ENCODE peak calls at places on chromosomes 11 and 22, in nine cellular contexts. M is body of pancreas; U is left ventricle myocardium inferior; C is stimulated activated CD4-positive, alpha-beta T cell treated with anti-CD3 and anti-CD28 coated beads, Interleukin-2, amount 100 ng/mL, for 24 hours; X is left cardiac atrium; P is mucosa of gallbladder; I is activated CD4-positive, alpha-beta T cell treated with anti-CD3 and anti-CD28 coated beads, Interleukin-2, amount 50 U/mL, for 48 hours; W is activated T-cell treated with anti-CD3 and anti-CD28 coated beads for 1 hour; Y is naive thymus-derived CD8-positive, alpha-beta T cell. V is an unnamed sample.
A peak's percentile ranks its signal among the peaks of the same experiment; 100 is the strongest.

GRCh38 chr22:49500942-49501395 is 326.7 kb downstream of the BRD1 start:
- DNase-seq in P (no peak), I (no peak), Y (no peak), X (no peak), W (no peak), U (no peak), M (no peak), C (no peak), V (no peak)

GRCh38 chr22:36443198-36443770 is 38.2 kb downstream of the TXN2 start:
- DNase-seq in W (no peak), I (no peak), X (no peak), M (no peak), Y (no peak), C (no peak), U (no peak), P (no peak), V (no peak)

GRCh38 chr11:131370901-131371790 is 731 bp downstream of the NTM start:
- DNase-seq in P (no peak), M (no peak), W (no peak), X (no peak), I (no peak), U (no peak), Y (no peak), C (no peak), V (no peak)

GRCh38 chr11:30729187-30729713 is 143.1 kb upstream of the MPPED2 start:
- DNase-seq in P (no peak), X (no peak), W (no peak), C (no peak), I (no peak), U (no peak), Y (no peak), M (no peak), V (no peak)

GRCh38 chr22:19722175-19722914 is 994 bp upstream of the GP1BB start:
- DNase-seq in P (no peak), C (no peak), X (peak; percentile 30), W (no peak), U (no peak), I (no peak), M (no peak), Y (no peak), V (no peak)

GRCh38 chr11:48107188-48107704 is 109.4 kb upstream of the OR4B1 start:
- DNase-seq in P (no peak), U (no peak), W (no peak), M (no peak), X (no peak), C (peak; percentile 58), Y (peak; percentile 42), I (peak; percentile 78), V (no peak)

GRCh38 chr11:35372565-35373283 is 46.6 kb downstream of the SLC1A2 start:
- DNase-seq in P (no peak), I (no peak), M (no peak), U (no peak), C (no peak), X (no peak), Y (no peak), W (no peak), V (no peak)

GRCh38 chr11:61163714-61164609 is 2.7 kb upstream of the VPS37C start:
- DNase-seq in X (no peak), W (no peak), M (no peak), P (no peak), U (no peak), Y (no peak), C (no peak), I (no peak), V (no peak)

GRCh38 chr11:65859812-65860277 is 388 bp upstream of the MUS81 start:
- DNase-seq in C (peak; percentile 60), I (peak; percentile 64), Y (no peak), U (peak; percentile 24), W (peak; percentile 30), P (no peak), X (no peak), M (no peak), V (no peak)

GRCh38 chr22:49723478-49724029 is 104.1 kb downstream of the BRD1 start:
- DNase-seq in U (no peak), W (no peak), X (no peak), M (no peak), I (no peak), C (no peak), Y (no peak), P (no peak), V (no peak)

GRCh38 chr22:34604312-34604711 is 461.6 kb upstream of the ISX start:
- DNase-seq in C (no peak), M (no peak), I (no peak), X (no peak), Y (no peak), U (no peak), P (no peak), W (no peak), V (no peak)

GRCh38 chr11:121159721-121160120 is 58.7 kb downstream of the TECTA start:
- DNase-seq in X (no peak), M (no peak), P (no peak), I (no peak), U (no peak), Y (no peak), C (no peak), W (no peak), V (no peak)

GRCh38 chr11:77117485-77117884 is 10.6 kb upstream of the MYO7A start:
- DNase-seq in C (no peak), I (no peak), P (no peak), U (no peak), M (no peak), Y (no peak), X (no peak), W (no peak), V (no peak)

GRCh38 chr11:120424970-120425332 is 86.6 kb upstream of the GRIK4 start:
- DNase-seq in P (no peak), Y (no peak), U (no peak), W (no peak), M (no peak), X (no peak), I (no peak), C (no peak), V (peak; percentile 57)

GRCh38 chr11:76074178-76075112 is 131.9 kb downstream of the WNT11 start:
- DNase-seq in Y (no peak), X (no peak), M (no peak), W (no peak), U (no peak), P (no peak), C (no peak), I (no peak), V (no peak)

GRCh38 chr11:12846766-12847615 is 162.1 kb upstream of the RASSF10 start:
- DNase-seq in Y (no peak), U (no peak), X (no peak), W (no peak), P (no peak), C (no peak), I (no peak), M (peak; percentile 29), V (no peak)

GRCh38 chr11:110793556-110793955 is 81.3 kb upstream of the ARHGAP20 start:
- DNase-seq in P (no peak), U (no peak), M (no peak), Y (no peak), W (no peak), X (no peak), I (no peak), C (no peak), V (no peak)

GRCh38 chr11:66080055-66080817 is 10.2 kb downstream of the PACS1 start:
- DNase-seq in I (peak; percentile 75), U (no peak), P (peak; percentile 52), C (peak; percentile 73), Y (peak; percentile 66), X (peak; percentile 65), W (peak; percentile 70), M (peak; percentile 57), V (no peak)

GRCh38 chr11:123351375-123351774 is 78.7 kb upstream of the GRAMD1B start:
- DNase-seq in M (no peak), C (no peak), Y (no peak), X (peak; percentile 26), U (peak; percentile 48), P (peak; percentile 25), W (no peak), I (no peak), V (no peak)

GRCh38 chr11:116702772-116703360 is 69.9 kb downstream of the BUD13 start:
- DNase-seq in U (no peak), M (no peak), I (no peak), P (no peak), X (no peak), Y (no peak), C (no peak), W (no peak), V (no peak)

GRCh38 chr22:30288414-30289125 is 735 bp downstream of the CASTOR1 start:
- DNase-seq in M (no peak), C (no peak), P (no peak), Y (no peak), W (no peak), X (no peak), U (no peak), I (no peak), V (no peak)

GRCh38 chr11:130861902-130862552 is 54.3 kb downstream of the SNX19 start:
- DNase-seq in C (peak; percentile 89), W (peak; percentile 82), I (peak; percentile 89), Y (peak; percentile 85), M (peak; percentile 95), U (peak; percentile 89), P (peak; percentile 89), X (peak; percentile 93), V (peak; percentile 87)

V was measured in left lobe of liver.